ENCODE peak calls at places on chromosomes 4 and X, in seven cellular contexts. Z is smooth muscle cell of the brain vasculature, B is activated T-cell treated with anti-CD3 and anti-CD28 coated beads for 48 hours, J is mucosa of descending colon, R is HL-60, P is naive B cell, A is aorta. E is an unnamed sample.

GRCh38 chr4:141580523-141580922 is 55.9 kb upstream of the IL15 start:
- DNase-seq in Z (no peak), A (no peak), B (no peak), J (no peak), P (no peak), R (no peak), E (no peak)

GRCh38 chrX:153511784-153512500 is 5.5 kb upstream of the ATP2B3 start:
- DNase-seq in A (no peak), Z (no peak), J (no peak), R (no peak), P (no peak), B (no peak), E (peak)

GRCh38 chrX:68699960-68700746 is 52.7 kb downstream of the STARD8 start:
- DNase-seq in J (no peak), P (no peak), Z (no peak), B (no peak), R (no peak), A (no peak), E (no peak)

GRCh38 chr4:37415845-37416369 is 171.4 kb downstream of the NWD2 start:
- DNase-seq in J (no peak), R (no peak), P (no peak), B (no peak), A (no peak), Z (no peak), E (no peak)

GRCh38 chr4:173529505-173530325 is at the start of gene HAND2:
- DNase-seq in A (peak), R (no peak), B (no peak), J (no peak), P (no peak), Z (no peak), E (peak)

GRCh38 chrX:67622053-67622452 is 78.2 kb downstream of the AR start:
- DNase-seq in Z (no peak), A (no peak), J (no peak), B (no peak), R (no peak), P (no peak), E (no peak)

GRCh38 chr4:139576219-139576618 is 20.2 kb upstream of the SETD7 start:
- DNase-seq in P (no peak), B (no peak), A (no peak), Z (no peak), J (no peak), R (no peak), E (peak)

GRCh38 chr4:147994076-147994475 is 262.2 kb downstream of the ARHGAP10 start:
- DNase-seq in A (no peak), P (no peak), J (no peak), B (no peak), Z (no peak), R (no peak), E (peak)

GRCh38 chr4:80386281-80386886 is 50.9 kb downstream of the CFAP299 start:
- DNase-seq in J (no peak), R (no peak), A (peak), Z (no peak), B (no peak), P (no peak), E (no peak)

GRCh38 chr4:19577121-19577520 is 674.6 kb upstream of the SLIT2 start:
- DNase-seq in R (no peak), A (no peak), Z (no peak), P (no peak), J (no peak), B (no peak), E (peak)

E was measured in fibroblast of lung.